ENCODE peak calls at places on chromosomes 12 and 14, in five cellular contexts. M is sigmoid colon, K is AG10803, L is AG04450, D is esophagus squamous epithelium. E is an unnamed sample.

GRCh38 chr14:55505846-55506245 is 65.4 kb upstream of the TBPL2 start:
- DNase-seq in M (no peak), K (no peak), L (no peak), D (no peak), E (no peak)

GRCh38 chr14:54547583-54547982 is 19.3 kb upstream of the SAMD4A start:
- DNase-seq in M (no peak), K (no peak), L (no peak), D (no peak), E (no peak)

GRCh38 chr14:24051789-24052655 is at the start of gene CARMIL3:
- DNase-seq in M (peak), K (peak), L (peak), D (no peak), E (no peak)

GRCh38 chr14:96797943-96798349 is 764 bp downstream of the VRK1 start:
- DNase-seq in M (no peak), K (no peak), L (no peak), D (no peak), E (no peak)

GRCh38 chr12:90216815-90217214 is 508.2 kb upstream of the ATP2B1 start:
- DNase-seq in M (no peak), K (peak), L (no peak), D (no peak), E (no peak)

GRCh38 chr14:83483063-83483462 is 1949.4 kb upstream of the SEL1L start:
- DNase-seq in M (no peak), K (no peak), L (peak), D (no peak), E (no peak)

GRCh38 chr12:89782807-89783206 is 74.2 kb upstream of the ATP2B1 start:
- DNase-seq in M (no peak), K (no peak), L (no peak), D (no peak), E (no peak)

GRCh38 chr14:103318750-103319419 is 15.2 kb upstream of the EIF5 start:
- DNase-seq in M (no peak), K (no peak), L (no peak), D (no peak), E (no peak)

GRCh38 chr12:6330999-6331714 is 10.7 kb downstream of the TNFRSF1A start:
- DNase-seq in M (no peak), K (no peak), L (no peak), D (no peak), E (no peak)

GRCh38 chr12:69875416-69875815 is 50.4 kb downstream of the MYRFL start:
- DNase-seq in M (no peak), K (no peak), L (no peak), D (no peak), E (no peak)

GRCh38 chr14:94770251-94770749 is 387 bp upstream of the GSC start:
- DNase-seq in M (no peak), K (no peak), L (no peak), D (no peak), E (no peak)

GRCh38 chr14:32576088-32576795 is 247.1 kb downstream of the AKAP6 start:
- DNase-seq in M (peak), K (peak), L (no peak), D (no peak), E (peak)

GRCh38 chr12:28378749-28379148 is 188.5 kb downstream of the CCDC91 start:
- DNase-seq in M (no peak), K (peak), L (no peak), D (no peak), E (peak)

GRCh38 chr12:47306130-47306529 is 226.4 kb upstream of the AMIGO2 start:
- DNase-seq in M (no peak), K (no peak), L (no peak), D (no peak), E (no peak)

GRCh38 chr12:47311011-47311410 is 231.3 kb upstream of the AMIGO2 start:
- DNase-seq in M (no peak), K (no peak), L (no peak), D (no peak), E (no peak)

GRCh38 chr12:47308672-47309071 is 228.9 kb upstream of the AMIGO2 start:
- DNase-seq in M (no peak), K (no peak), L (no peak), D (no peak), E (no peak)

GRCh38 chr12:47305464-47305863 is 225.7 kb upstream of the AMIGO2 start:
- DNase-seq in M (no peak), K (no peak), L (no peak), D (no peak), E (no peak)

DNA sequence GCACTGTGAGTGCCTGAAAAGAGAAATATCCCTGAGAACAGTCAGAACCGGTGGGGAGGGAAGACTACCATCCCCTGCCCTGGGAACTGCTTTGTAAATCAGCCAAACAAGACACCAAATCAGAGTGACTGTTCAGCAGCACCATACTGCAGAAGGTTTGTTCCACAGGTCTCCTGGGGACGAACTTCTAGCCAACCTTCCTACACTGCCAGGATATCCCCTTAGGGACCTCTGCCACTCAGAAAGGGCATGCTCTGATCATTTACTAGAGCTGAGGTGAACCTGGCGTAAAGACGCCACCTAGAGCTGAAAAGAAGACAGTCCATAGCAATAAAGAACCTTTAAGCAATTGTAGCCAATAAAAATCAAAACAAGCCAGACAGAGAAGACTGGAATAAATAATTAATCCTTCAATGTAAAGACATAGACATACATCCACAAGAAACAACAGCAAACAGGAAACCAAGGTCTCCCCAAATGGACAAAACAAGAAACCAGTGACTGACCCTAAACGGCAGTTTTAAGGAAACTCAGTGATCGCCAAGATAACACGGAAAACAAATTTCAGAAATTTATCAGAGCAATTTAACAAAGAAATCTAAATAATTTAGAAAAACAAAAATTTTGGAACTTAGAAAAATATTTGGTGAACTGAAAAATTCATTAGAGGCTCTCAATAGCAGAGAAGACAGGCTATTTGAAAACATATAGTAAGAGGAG is 228.1 kb upstream of the AMIGO2 start:
- DNase-seq in M (no peak), K (peak), L (peak), D (no peak), E (peak)
- H3K4me3 ChIP-seq in M (no peak), K (no peak), L (no peak), D (no peak), E (no peak)

GRCh38 chr12:29427964-29428363 is 47.0 kb upstream of the ERGIC2 start:
- DNase-seq in M (no peak), K (no peak), L (no peak), D (no peak), E (no peak)
- TF ChIP-seq CTCF in M (no peak), K (no peak), L (peak), D (no peak), E (no peak)

GRCh38 chr14:68936980-68937379 is 42.1 kb downstream of the ACTN1 start:
- DNase-seq in M (no peak), K (no peak), L (no peak), D (no peak), E (no peak)
- H3K4me3 ChIP-seq in M (no peak), K (no peak), L (no peak), D (no peak), E (no peak)

GRCh38 chr14:91903070-91903469 is 35.7 kb upstream of the TC2N start:
- DNase-seq in M (no peak), K (no peak), L (no peak), D (no peak), E (no peak)
- TF ChIP-seq CTCF in M (no peak), K (no peak), L (no peak), D (no peak), E (no peak)

GRCh38 chr12:54214553-54215374 is 26.0 kb upstream of the SMUG1 start:
- DNase-seq in M (peak), K (peak), L (peak), D (no peak), E (peak)

GRCh38 chr12:54216580-54217308 is 28.0 kb upstream of the SMUG1 start:
- DNase-seq in M (peak), K (peak), L (no peak), D (no peak), E (peak)

GRCh38 chr12:54217774-54218221 is 29.0 kb upstream of the SMUG1 start:
- DNase-seq in M (no peak), K (no peak), L (no peak), D (no peak), E (no peak)

GRCh38 chr12:54217309-54217661 is 28.5 kb upstream of the SMUG1 start:
- DNase-seq in M (peak), K (no peak), L (no peak), D (no peak), E (no peak)

GRCh38 chr12:54215990-54216579 is 27.3 kb upstream of the SMUG1 start:
- DNase-seq in M (no peak), K (no peak), L (no peak), D (no peak), E (no peak)
- H3K4me3 ChIP-seq in M (no peak), K (no peak), L (no peak), D (no peak), E (no peak)

DNA sequence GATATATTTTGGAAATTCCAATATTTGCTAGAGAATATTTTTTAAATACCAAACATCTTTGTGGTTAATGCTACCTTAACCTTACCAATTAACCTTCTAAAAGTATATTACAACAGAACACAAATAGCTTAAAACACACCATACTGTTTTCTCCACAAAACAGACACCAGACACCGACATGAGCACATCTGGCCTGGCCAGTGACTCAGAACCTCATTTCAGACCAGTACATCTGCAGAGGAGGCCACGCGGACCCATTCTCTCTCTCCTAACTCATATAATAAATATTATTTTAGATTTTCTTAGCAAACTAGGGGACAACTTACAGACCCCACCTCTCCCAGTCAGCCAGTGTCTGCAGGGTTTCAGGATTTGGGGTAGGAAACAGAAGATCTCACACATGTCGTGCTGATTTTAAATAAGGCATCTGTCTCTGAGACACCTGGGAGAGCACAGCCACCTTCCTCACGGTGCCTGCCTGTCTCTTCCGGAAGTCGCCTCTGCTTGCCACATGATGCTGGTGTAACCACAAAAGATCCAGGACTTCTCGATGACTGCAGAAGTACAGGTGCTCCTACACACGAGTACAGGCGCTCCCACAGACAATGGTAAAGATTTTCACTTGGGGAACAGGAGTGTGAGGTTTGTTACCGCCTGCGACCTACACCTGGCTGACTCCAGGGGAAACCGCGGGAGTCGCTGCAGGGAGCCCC is 9.7 kb upstream of the ANKLE2 start:
- DNase-seq in M (no peak), K (peak), L (no peak), D (no peak), E (peak)
- TF ChIP-seq CTCF in M (no peak), K (no peak), L (no peak), D (no peak), E (no peak)

GRCh38 chr12:10537721-10538120 is 32.0 kb downstream of the EIF2S3B start:
- DNase-seq in M (no peak), K (no peak), L (no peak), D (no peak), E (no peak)

GRCh38 chr12:10540776-10541205 is 35.1 kb downstream of the EIF2S3B start:
- DNase-seq in M (no peak), K (peak), L (no peak), D (no peak), E (no peak)

GRCh38 chr12:10543499-10543898 is 37.8 kb downstream of the EIF2S3B start:
- DNase-seq in M (no peak), K (no peak), L (no peak), D (no peak), E (no peak)
- H3K4me3 ChIP-seq in M (no peak), K (no peak), L (no peak), D (no peak), E (no peak)

E was measured in HFF-Myc.